ENCODE peak calls at places on chromosomes 3 and 15, in four cellular contexts. M, J, E and D are unnamed samples.

GRCh38 chr3:188900421-188900941 is 271.3 kb upstream of the TPRG1 start:
- DNase-seq in M (no peak), J (no peak), E (no peak), D (no peak)

GRCh38 chr15:77251662-77252061 is 168.2 kb downstream of the PEAK1 start:
- DNase-seq in M (peak), J (no peak), E (no peak), D (no peak)

GRCh38 chr3:184133840-184134745 is 1.1 kb upstream of the EIF2B5 start:
- DNase-seq in M (peak), J (no peak), E (no peak), D (peak)

GRCh38 chr3:4119119-4119518 is 184.1 kb upstream of the SETMAR start:
- DNase-seq in M (no peak), J (no peak), E (no peak), D (no peak)

GRCh38 chr3:78887029-78887428 is 880.8 kb downstream of the ROBO1 start:
- DNase-seq in M (no peak), J (no peak), E (no peak), D (no peak)

GRCh38 chr3:36332139-36332538 is 48.2 kb upstream of the STAC start:
- DNase-seq in M (no peak), J (no peak), E (no peak), D (no peak)

GRCh38 chr3:63967675-63968611 is 55.4 kb downstream of the PSMD6 start:
- DNase-seq in M (peak), J (no peak), E (peak), D (peak)

GRCh38 chr3:154188846-154189245 is 67.7 kb downstream of the ARHGEF26 start:
- DNase-seq in M (no peak), J (no peak), E (no peak), D (no peak)

GRCh38 chr3:37279226-37279625 is 104.8 kb upstream of the LRRFIP2 start:
- DNase-seq in M (no peak), J (no peak), E (no peak), D (no peak)

GRCh38 chr3:58048301-58048700 is 40.1 kb downstream of the FLNB start:
- DNase-seq in M (no peak), J (no peak), E (no peak), D (no peak)

GRCh38 chr15:66472176-66472999 is 25.2 kb downstream of the SNAPC5 start:
- DNase-seq in M (no peak), J (peak), E (peak), D (no peak)

GRCh38 chr3:131561511-131561910 is 58.7 kb upstream of the MRPL3 start:
- DNase-seq in M (no peak), J (no peak), E (no peak), D (no peak)

GRCh38 chr3:88509582-88509981 is 359.8 kb downstream of the C3orf38 start:
- DNase-seq in M (no peak), J (no peak), E (no peak), D (no peak)

GRCh38 chr15:78625621-78626280 is 5.0 kb upstream of the CHRNA3 start:
- DNase-seq in M (no peak), J (no peak), E (no peak), D (no peak)

GRCh38 chr3:12507871-12508281 is 23.6 kb downstream of the TSEN2 start:
- DNase-seq in M (no peak), J (no peak), E (no peak), D (no peak)

GRCh38 chr3:9906480-9906879 is 3.8 kb downstream of the IL17RE start:
- DNase-seq in M (no peak), J (no peak), E (no peak), D (no peak)

DNA sequence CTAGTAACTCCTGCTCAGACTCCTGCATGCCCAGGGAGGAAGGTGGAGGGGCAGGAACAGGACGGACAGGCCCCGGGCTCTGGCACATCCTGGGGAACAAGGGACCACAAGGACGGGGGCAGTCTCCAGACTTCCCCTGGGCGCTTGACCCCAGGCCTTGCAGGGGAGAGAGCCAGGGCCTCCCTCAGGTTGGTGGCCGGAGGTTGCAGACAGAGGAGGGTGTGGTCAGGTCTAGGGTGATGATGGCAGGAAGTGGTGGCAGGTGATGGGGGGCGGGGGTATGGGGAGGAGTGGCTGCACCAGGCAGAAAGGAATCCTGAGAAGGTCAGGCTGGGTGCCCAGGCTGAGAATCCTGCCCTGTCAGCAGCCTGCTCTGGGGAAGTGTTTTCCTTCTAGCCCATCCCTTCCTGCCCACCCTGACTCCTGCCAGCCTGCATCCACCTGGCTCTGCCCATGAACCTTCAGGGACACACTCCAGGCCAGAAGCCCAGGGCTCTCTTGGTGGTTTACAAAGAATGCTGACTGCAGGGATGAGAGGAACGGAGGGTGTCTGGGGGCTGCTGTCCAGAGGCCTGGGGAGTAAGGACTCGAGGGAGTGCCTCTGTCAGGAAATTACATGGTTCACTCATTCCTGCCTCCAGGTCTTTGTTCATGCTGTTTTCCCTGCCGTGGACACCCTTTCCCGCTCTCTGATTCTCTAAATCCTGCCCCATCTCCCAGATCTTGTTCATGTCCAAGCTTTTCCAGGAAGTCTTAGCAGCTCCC is 15.8 kb downstream of the LOXL1 start:
- DNase-seq in M (no peak), J (no peak), E (no peak), D (no peak)
- TF ChIP-seq SPI1 in M (no peak), J (no peak), E (no peak), D (no peak)

DNA sequence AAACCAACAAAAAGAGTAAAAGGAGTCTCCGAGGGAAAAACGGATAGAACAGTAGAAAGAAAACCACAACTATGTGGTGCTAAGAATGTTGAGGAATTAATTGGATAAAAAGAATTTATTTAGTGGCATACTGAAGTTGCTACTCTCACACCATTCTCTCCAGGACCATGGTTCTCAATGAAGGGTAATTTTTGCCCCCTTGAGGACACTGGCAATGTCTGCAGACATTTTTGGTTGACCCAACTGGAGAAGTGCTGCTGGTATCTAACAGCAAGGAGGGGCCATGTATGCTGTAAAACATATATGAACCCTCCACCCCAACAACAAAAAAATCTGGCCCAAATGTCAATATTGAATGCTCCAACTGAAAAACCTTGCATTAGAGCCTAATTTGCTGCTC is 85.9 kb upstream of the CSPG5 start:
- DNase-seq in M (peak), J (peak), E (no peak), D (no peak)
- TF ChIP-seq SPI1 in M (no peak), J (no peak), E (no peak), D (no peak)

DNA sequence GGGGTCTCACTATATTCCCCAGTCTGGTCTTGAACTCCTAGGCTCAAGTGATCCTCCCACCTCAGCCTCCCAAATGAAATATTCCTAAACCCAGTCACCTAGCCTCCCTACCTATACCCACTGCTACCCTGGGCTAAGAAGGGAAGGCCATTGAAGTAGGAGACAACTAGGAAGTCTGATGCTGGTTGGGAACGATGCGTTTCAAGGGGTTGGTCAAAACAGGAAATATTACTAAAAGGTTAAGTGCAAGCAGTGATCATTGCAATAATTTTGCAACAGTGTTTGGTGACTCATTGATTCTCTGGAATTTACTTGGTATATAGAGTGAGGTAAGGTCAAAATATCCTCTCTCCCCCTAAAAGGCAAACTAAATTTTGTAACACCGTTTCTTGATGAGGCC is 4.6 kb upstream of the UQCRC1 start:
- DNase-seq in M (no peak), J (no peak), E (no peak), D (peak)
- TF ChIP-seq SPI1 in M (no peak), J (no peak), E (no peak), D (no peak)

DNA sequence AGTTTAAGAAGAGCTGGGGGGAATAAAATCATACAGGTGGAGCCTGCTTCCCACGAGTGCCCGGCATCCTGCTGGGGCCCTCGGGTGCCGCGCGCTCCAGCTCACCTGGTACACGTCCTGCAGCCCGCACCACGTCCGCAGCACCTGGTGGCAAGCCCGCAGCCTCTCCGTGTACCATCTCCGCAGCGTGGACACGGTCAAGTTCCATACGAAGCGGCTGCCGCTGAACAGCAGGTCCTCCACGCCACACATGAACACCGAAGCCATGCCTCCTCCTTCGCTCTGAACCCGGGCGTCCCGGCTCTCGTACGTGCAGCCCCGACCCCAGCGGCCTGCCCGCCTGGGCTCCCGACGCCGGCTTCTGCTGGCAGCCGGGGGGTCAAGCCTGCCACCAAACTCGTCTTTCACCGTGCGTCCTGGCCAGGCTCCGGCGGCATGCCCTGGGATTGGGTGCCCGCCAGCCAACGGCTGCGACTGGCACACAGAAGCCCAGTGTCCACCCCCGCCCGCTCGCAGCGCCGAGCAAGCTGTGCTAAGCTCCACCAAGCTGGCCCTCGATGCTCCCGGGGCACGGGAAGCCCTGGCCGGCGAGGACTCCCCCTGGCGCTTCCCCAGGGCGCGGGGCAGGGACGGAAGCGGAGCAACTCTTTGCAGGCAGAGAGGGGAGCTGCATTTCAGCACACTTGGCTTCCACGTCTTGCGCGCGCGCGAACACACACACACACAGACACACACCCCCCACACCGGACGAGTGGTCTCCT is at the start of gene FRMD4B:
- DNase-seq in M (no peak), J (peak), E (no peak), D (no peak)
- TF ChIP-seq SPI1 in M (no peak), J (no peak), E (no peak), D (no peak)

GRCh38 chr3:127776347-127776746 is 46.0 kb downstream of the MGLL start:
- DNase-seq in M (no peak), J (no peak), E (no peak), D (no peak)
- TF ChIP-seq SPI1 in M (no peak), J (no peak), E (no peak), D (no peak)

DNA sequence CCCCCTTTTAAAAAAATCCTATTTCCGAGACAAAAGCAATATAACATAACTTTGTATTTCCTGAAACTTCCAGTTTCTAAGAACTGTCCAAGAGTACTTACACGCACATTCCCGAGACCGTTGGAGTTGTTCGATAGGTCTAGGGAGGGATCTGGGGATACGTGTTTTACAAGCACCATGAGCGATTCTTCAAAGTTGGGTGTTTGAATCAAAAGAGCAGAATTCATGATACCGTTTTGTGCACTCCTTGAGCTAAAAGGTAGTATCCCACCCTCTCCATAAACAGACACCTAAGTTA is 704 bp upstream of the EDEM1 start:
- DNase-seq in M (peak), J (no peak), E (no peak), D (peak)
- TF ChIP-seq SPI1 in M (no peak), J (no peak), E (no peak), D (no peak)